ENCODE peak calls at places on chromosomes 3 and 15, in eight cellular contexts. X is cardiac muscle cell, Y is fibroblast of mammary gland, S is AG10803, A is WTC11, I is IMR-90, U is PC-9, C is astrocyte. P is an unnamed sample.

GRCh38 chr3:127786358-127787070 is 35.8 kb downstream of the MGLL start:
- DNase-seq in Y (peak; percentile 74), A (no peak), S (peak; percentile 85), U (no peak), I (peak; percentile 62), C (peak; percentile 38), X (peak; percentile 53), P (no peak)

GRCh38 chr3:66115858-66116654 is 77.3 kb upstream of the MAGI1 start:
- DNase-seq in C (peak; percentile 99), U (peak; percentile 93), S (peak; percentile 98), Y (peak; percentile 91), A (peak; percentile 37), I (peak; percentile 98), X (peak; percentile 96), P (no peak)

GRCh38 chr15:68821190-68821897 is 649 bp upstream of the ANP32A start:
- DNase-seq in X (no peak), C (no peak), A (no peak), I (no peak), S (no peak), Y (no peak), U (no peak), P (peak; percentile 4)

GRCh38 chr3:182618981-182619591 is 174.2 kb upstream of the ATP11B start:
- DNase-seq in A (no peak), I (peak; percentile 1), C (peak; percentile 93), U (peak; percentile 95), X (no peak), Y (peak; percentile 26), S (peak; percentile 1), P (no peak)

GRCh38 chr3:42080452-42080872 is 10.7 kb upstream of the TRAK1 start:
- DNase-seq in A (no peak), C (peak; percentile 31), Y (peak; percentile 75), X (peak; percentile 54), I (peak; percentile 32), S (peak; percentile 76), U (peak; percentile 96), P (no peak)

GRCh38 chr3:56811545-56812202 is 9.9 kb upstream of the ARHGEF3 start:
- DNase-seq in Y (no peak), X (no peak), C (no peak), I (no peak), S (no peak), A (no peak), U (no peak), P (no peak)

GRCh38 chr3:195247863-195248189 is 23.1 kb downstream of the XXYLT1 start:
- DNase-seq in X (no peak), U (no peak), A (no peak), S (no peak), I (no peak), C (no peak), Y (no peak), P (no peak)

GRCh38 chr3:196756738-196757137 is 17.1 kb downstream of the PAK2 start:
- DNase-seq in X (no peak), C (no peak), S (no peak), U (no peak), A (no peak), I (no peak), Y (no peak), P (no peak)

GRCh38 chr15:76163429-76164020 is 103.7 kb downstream of the TMEM266 start:
- DNase-seq in A (no peak), S (peak; percentile 93), U (no peak), X (peak; percentile 94), C (no peak), Y (peak; percentile 77), I (peak; percentile 79), P (no peak)

GRCh38 chr3:50442940-50443579 is 60.4 kb downstream of the CACNA2D2 start:
- DNase-seq in A (no peak), U (no peak), C (no peak), I (no peak), S (no peak), X (no peak), Y (no peak), P (no peak)

GRCh38 chr3:192869131-192870027 is 48.3 kb downstream of the MB21D2 start:
- DNase-seq in Y (peak; percentile 75), A (no peak), S (peak; percentile 67), U (no peak), C (peak; percentile 62), I (peak; percentile 67), X (peak; percentile 56), P (no peak)

GRCh38 chr3:64945171-64945684 is 257.4 kb upstream of the ADAMTS9 start:
- DNase-seq in I (no peak), A (peak; percentile 12), U (no peak), S (no peak), Y (no peak), X (peak; percentile 29), C (no peak), P (no peak)

GRCh38 chr3:8324727-8325126 is 176.9 kb upstream of the LMCD1 start:
- DNase-seq in I (peak; percentile 27), A (peak; percentile 64), X (peak; percentile 78), C (peak; percentile 30), S (peak; percentile 55), U (no peak), Y (peak; percentile 50), P (peak; percentile 40)

GRCh38 chr3:312170-312569 is 115.6 kb downstream of the CHL1 start:
- DNase-seq in S (no peak), A (no peak), Y (no peak), U (no peak), I (no peak), X (no peak), C (no peak), P (no peak)

GRCh38 chr15:65245096-65245849 is 34.0 kb upstream of the CILP start:
- DNase-seq in Y (peak; percentile 87), I (peak; percentile 88), U (no peak), X (peak; percentile 82), S (peak; percentile 44), C (peak; percentile 18), A (no peak), P (no peak)

GRCh38 chr3:31531992-31532586 is 636 bp upstream of the STT3B start:
- DNase-seq in X (peak; percentile 100), C (peak; percentile 95), Y (peak; percentile 98), A (peak; percentile 99), S (peak; percentile 99), U (peak; percentile 85), I (peak; percentile 98), P (peak; percentile 98)
- TF ChIP-seq CTCF in X (no peak), C (no peak), Y (no peak), A (no peak), S (peak; percentile 1), U (no peak), I (no peak), P (no peak)

GRCh38 chr15:63041982-63042878 is at the start of gene TPM1:
- DNase-seq in A (peak; percentile 91), Y (peak; percentile 54), U (peak; percentile 69), I (peak; percentile 93), S (peak; percentile 95), C (peak; percentile 91), X (peak; percentile 95), P (peak; percentile 58)
- TF ChIP-seq CTCF in A (no peak), Y (no peak), U (no peak), I (peak; percentile 30), S (peak; percentile 17), C (no peak), X (no peak), P (no peak)

GRCh38 chr15:89127054-89127702 is 38.9 kb downstream of the ABHD2 start:
- DNase-seq in Y (peak; percentile 29), U (no peak), S (no peak), X (no peak), C (no peak), I (peak; percentile 29), A (no peak), P (no peak)
- TF ChIP-seq CTCF in Y (peak; percentile 19), U (peak; percentile 18), S (peak; percentile 21), X (no peak), C (peak; percentile 18), I (peak; percentile 24), A (no peak), P (no peak)

GRCh38 chr3:194135806-194136518 is at the start of gene HES1:
- DNase-seq in X (peak; percentile 98), S (peak; percentile 98), U (peak; percentile 93), C (peak; percentile 94), I (peak; percentile 97), Y (peak; percentile 95), A (peak; percentile 93), P (peak; percentile 85)

GRCh38 chr3:194138732-194139084 is 2.8 kb downstream of the HES1 start:
- DNase-seq in X (peak; percentile 72), C (peak; percentile 75), A (no peak), S (peak; percentile 59), Y (no peak), U (no peak), I (peak; percentile 56), P (no peak)

GRCh38 chr3:194136519-194137313 is 768 bp downstream of the HES1 start:
- DNase-seq in U (peak; percentile 65), X (peak; percentile 91), S (peak; percentile 90), Y (peak; percentile 81), C (peak; percentile 77), I (peak; percentile 81), A (peak; percentile 50), P (no peak)

GRCh38 chr3:194138098-194138474 is 2.1 kb downstream of the HES1 start:
- DNase-seq in Y (peak; percentile 17), U (peak; percentile 56), X (no peak), S (no peak), A (no peak), C (peak; percentile 25), I (no peak), P (no peak)

DNA sequence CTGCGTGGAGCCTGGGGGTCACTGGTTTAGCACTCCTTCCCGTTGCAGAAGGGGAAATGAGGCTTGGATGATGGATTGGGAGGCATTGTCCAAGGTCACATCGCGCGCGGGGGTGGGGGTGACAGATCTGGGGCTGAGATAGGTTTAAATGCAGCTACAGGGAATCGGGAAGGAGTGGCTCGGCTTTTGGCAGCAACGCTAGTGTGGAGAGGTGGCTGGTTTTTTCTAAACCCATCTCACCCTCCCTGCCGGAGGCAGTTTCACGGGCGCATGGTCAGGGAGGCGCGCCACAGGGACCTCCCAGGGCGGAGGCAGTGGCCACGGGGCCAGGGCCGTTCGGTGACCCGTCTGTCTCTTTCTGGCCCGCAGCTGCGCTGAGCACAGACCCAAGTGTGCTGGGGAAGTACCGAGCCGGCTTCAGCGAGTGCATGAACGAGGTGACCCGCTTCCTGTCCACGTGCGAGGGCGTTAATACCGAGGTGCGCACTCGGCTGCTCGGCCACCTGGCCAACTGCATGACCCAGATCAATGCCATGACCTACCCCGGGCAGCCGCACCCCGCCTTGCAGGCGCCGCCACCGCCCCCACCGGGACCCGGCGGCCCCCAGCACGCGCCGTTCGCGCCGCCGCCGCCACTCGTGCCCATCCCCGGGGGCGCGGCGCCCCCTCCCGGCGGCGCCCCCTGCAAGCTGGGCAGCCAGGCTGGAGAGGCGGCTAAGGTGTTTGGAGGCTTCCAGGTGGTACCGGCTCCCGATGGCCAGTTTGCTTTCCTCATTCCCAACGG is 1.6 kb downstream of the HES1 start:
- DNase-seq in U (peak; percentile 77), A (peak; percentile 60), I (peak; percentile 68), C (peak; percentile 57), S (peak; percentile 57), Y (peak; percentile 59), X (peak; percentile 65), P (peak; percentile 83)
- TF ChIP-seq CTCF in U (peak; percentile 46), A (peak; percentile 21), I (peak; percentile 45), C (peak; percentile 16), S (no peak), Y (peak; percentile 18), X (peak; percentile 44), P (peak; percentile 67)

DNA sequence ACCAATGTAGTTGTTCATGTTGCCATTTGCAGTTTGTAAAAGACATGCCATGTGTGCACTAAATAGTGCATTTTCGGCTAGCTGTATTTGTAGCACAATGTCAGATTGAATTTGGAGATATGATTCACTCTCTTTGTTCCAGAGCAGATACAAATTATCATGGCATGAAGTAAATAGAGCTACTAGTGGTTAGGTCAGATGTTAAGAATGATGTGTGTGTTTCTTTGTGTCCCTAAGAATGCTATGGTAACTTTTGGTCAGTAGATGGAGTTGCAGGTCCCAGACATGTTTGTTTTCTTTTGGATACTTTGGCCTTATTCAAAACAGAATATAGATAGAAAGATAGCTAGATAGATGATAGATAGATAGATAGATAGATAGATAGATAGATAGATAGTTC is 595.8 kb downstream of the NLGN1 start:
- DNase-seq in A (no peak), I (peak; percentile 58), C (peak; percentile 72), Y (peak; percentile 80), X (peak; percentile 28), S (peak; percentile 82), U (no peak), P (peak; percentile 1)
- TF ChIP-seq CTCF in A (no peak), I (peak; percentile 47), C (peak; percentile 45), Y (peak; percentile 61), X (peak; percentile 37), S (peak; percentile 73), U (peak; percentile 58), P (no peak)

P was measured in GM13976.